ENCODE peak calls at places on chromosomes 1 and 21, in seven cellular contexts. N is colonic mucosa; H is cardiac muscle cell; F is mammary epithelial cell; R is SJSA1; X is CD8-positive, alpha-beta T cell; A is AG04450. Q is an unnamed sample.

GRCh38 chr1:116064616-116065015 is 46.6 kb upstream of the MAB21L3 start:
- DNase-seq in R (no peak), X (no peak), F (peak), H (peak), N (no peak), A (no peak), Q (no peak)

GRCh38 chr1:202687819-202688218 is 22.4 kb downstream of the SYT2 start:
- DNase-seq in R (no peak), F (no peak), N (no peak), X (no peak), A (no peak), H (no peak), Q (no peak)

GRCh38 chr1:6385673-6386191 is 7.8 kb downstream of the ACOT7 start:
- DNase-seq in N (peak), X (no peak), F (peak), R (peak), A (no peak), H (peak), Q (peak)

GRCh38 chr21:34936299-34936698 is 112.8 kb downstream of the RUNX1 start:
- DNase-seq in X (no peak), R (no peak), H (no peak), N (no peak), F (no peak), A (no peak), Q (no peak)

GRCh38 chr1:178341218-178341956 is 155.4 kb downstream of the CLEC20A start:
- DNase-seq in N (peak), H (peak), A (peak), R (peak), F (peak), X (no peak), Q (peak)

GRCh38 chr1:10606070-10606469 is 131.3 kb downstream of the PEX14 start:
- DNase-seq in R (no peak), N (no peak), A (no peak), F (no peak), H (no peak), X (no peak), Q (no peak)

GRCh38 chr21:38774152-38774551 is 31.6 kb upstream of the ETS2 start:
- DNase-seq in A (no peak), R (no peak), N (no peak), X (no peak), F (no peak), H (peak), Q (no peak)

GRCh38 chr1:65525297-65526048 is 105.0 kb downstream of the LEPR start:
- DNase-seq in N (no peak), F (no peak), H (peak), A (no peak), X (no peak), R (no peak), Q (no peak)

GRCh38 chr1:212062832-212063438 is 27.4 kb downstream of the DTL start:
- DNase-seq in N (no peak), X (no peak), H (peak), R (no peak), A (peak), F (peak), Q (no peak)

GRCh38 chr1:209207701-209208286 is 375.7 kb upstream of the CAMK1G start:
- DNase-seq in N (peak), A (peak), R (peak), X (no peak), H (peak), F (peak), Q (peak)

GRCh38 chr1:100250807-100251206 is 1.2 kb upstream of the DBT start:
- DNase-seq in A (no peak), N (no peak), F (no peak), H (no peak), X (no peak), R (no peak), Q (no peak)

GRCh38 chr1:23098463-23099170 is 70.0 kb downstream of the LUZP1 start:
- DNase-seq in X (peak), F (peak), A (peak), H (peak), N (peak), R (peak), Q (peak)

GRCh38 chr1:3852091-3852490 is 4.9 kb downstream of the CEP104 start:
- DNase-seq in H (no peak), N (no peak), R (no peak), F (no peak), A (no peak), X (no peak), Q (no peak)

GRCh38 chr21:42308161-42308913 is 6.9 kb downstream of the TFF3 start:
- DNase-seq in R (no peak), H (no peak), A (no peak), X (no peak), F (no peak), N (no peak), Q (no peak)

GRCh38 chr1:119544165-119544762 is 37.3 kb downstream of the HSD3B1 start:
- DNase-seq in F (no peak), X (no peak), N (no peak), H (peak), R (no peak), A (no peak), Q (no peak)

GRCh38 chr1:227934476-227935313 is 13.0 kb downstream of the WNT9A start:
- DNase-seq in X (peak), H (peak), R (no peak), N (no peak), F (peak), A (no peak), Q (no peak)

GRCh38 chr1:220928725-220929297 is 49.6 kb downstream of the HLX start:
- DNase-seq in A (no peak), R (no peak), N (no peak), F (no peak), H (no peak), X (no peak), Q (no peak)

GRCh38 chr1:11518016-11518670 is 39.2 kb downstream of the DISP3 start:
- DNase-seq in N (no peak), H (no peak), R (no peak), X (no peak), F (no peak), A (no peak), Q (no peak)

GRCh38 chr1:58460469-58460868 is 86.1 kb downstream of the OMA1 start:
- DNase-seq in F (peak), A (no peak), N (no peak), X (no peak), H (peak), R (no peak), Q (no peak)

GRCh38 chr21:41802684-41803083 is 35.8 kb upstream of the RIPK4 start:
- DNase-seq in H (peak), F (peak), X (no peak), A (no peak), N (peak), R (no peak), Q (no peak)

GRCh38 chr1:50415235-50416149 is 7.8 kb downstream of the DMRTA2 start:
- DNase-seq in A (no peak), X (no peak), H (no peak), F (no peak), N (no peak), R (no peak), Q (no peak)

GRCh38 chr1:209742409-209743144 is 13.3 kb upstream of the TRAF3IP3 start:
- DNase-seq in R (no peak), X (no peak), A (peak), H (peak), F (no peak), N (no peak), Q (no peak)

GRCh38 chr1:48001696-48002095 is 4.5 kb upstream of the TRABD2B start:
- DNase-seq in F (no peak), H (no peak), A (no peak), X (no peak), N (no peak), R (no peak), Q (no peak)

GRCh38 chr1:116570358-116571214 is at the start of gene CD58:
- DNase-seq in X (peak), H (peak), R (peak), A (no peak), F (peak), N (peak), Q (peak)

GRCh38 chr1:27031235-27032118 is 18.8 kb upstream of the TENT5B start:
- DNase-seq in F (peak), R (peak), A (peak), N (peak), X (no peak), H (peak), Q (peak)

DNA sequence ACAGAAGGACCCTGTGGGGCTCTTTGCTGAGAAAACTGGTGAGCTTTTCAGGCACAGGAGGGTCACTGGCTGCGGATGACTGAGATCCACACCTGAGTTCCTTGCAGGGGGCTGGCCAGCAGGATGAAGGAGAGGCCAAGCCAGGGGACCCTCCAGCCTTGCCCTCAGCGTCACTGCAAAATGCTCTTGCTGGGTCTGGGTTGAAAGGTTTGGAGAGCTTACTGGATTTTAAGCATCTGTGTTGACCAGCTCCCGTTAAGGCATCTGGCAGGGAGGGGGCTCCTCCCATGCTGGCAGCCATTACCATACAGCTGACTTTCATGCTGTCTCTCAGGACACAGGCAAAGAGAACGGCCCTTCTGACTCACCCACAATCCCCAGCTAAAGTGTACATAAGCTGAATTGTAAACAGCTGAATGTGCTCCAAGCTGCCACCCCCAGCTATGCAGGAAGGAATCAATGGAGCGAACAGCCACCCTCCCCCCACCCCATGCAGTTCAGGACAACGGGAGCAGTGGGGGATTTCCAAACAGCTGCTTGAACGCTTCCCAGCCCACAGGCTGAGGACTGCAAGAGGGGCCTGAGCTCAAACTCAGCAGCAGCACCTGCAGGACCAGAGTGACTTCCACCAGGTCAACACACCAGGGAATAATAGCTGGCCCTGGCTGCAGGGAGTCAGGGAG is 21.3 kb upstream of the A3GALT2 start:
- DNase-seq in X (no peak), N (peak), H (peak), F (peak), A (peak), R (peak), Q (peak)
- H3K27ac ChIP-seq in X (no peak), N (peak), H (peak), F (peak), A (peak), R (peak), Q (peak)

GRCh38 chr1:9165396-9165795 is 36.5 kb upstream of the GPR157 start:
- DNase-seq in X (no peak), F (no peak), H (no peak), A (no peak), R (no peak), N (no peak), Q (no peak)

GRCh38 chr1:9166289-9167235 is 37.7 kb upstream of the GPR157 start:
- DNase-seq in F (no peak), X (no peak), H (peak), R (no peak), A (no peak), N (no peak), Q (no peak)

GRCh38 chr1:9167638-9168037 is 38.7 kb upstream of the GPR157 start:
- DNase-seq in F (no peak), A (no peak), H (no peak), R (no peak), N (no peak), X (no peak), Q (no peak)

GRCh38 chr1:9164537-9164910 is 35.6 kb upstream of the GPR157 start:
- DNase-seq in H (no peak), F (no peak), A (no peak), R (no peak), N (no peak), X (no peak), Q (no peak)

GRCh38 chr1:9164919-9165318 is 36.0 kb upstream of the GPR157 start:
- DNase-seq in N (no peak), A (no peak), H (no peak), F (no peak), R (no peak), X (no peak), Q (no peak)
- H3K27ac ChIP-seq in N (no peak), A (peak), H (peak), F (no peak), R (peak), X (no peak), Q (no peak)

GRCh38 chr1:154420961-154421924 is 16.1 kb downstream of the IL6R start:
- DNase-seq in A (no peak), X (no peak), N (no peak), H (no peak), F (no peak), R (no peak), Q (no peak)

GRCh38 chr1:154425172-154425571 is 20.0 kb downstream of the IL6R start:
- DNase-seq in R (peak), N (no peak), H (peak), F (no peak), X (no peak), A (no peak), Q (no peak)

GRCh38 chr1:154423303-154423987 is 18.3 kb downstream of the IL6R start:
- DNase-seq in F (peak), X (no peak), N (no peak), H (peak), R (no peak), A (no peak), Q (no peak)

GRCh38 chr1:154422521-154422920 is 17.4 kb downstream of the IL6R start:
- DNase-seq in N (no peak), A (no peak), R (no peak), H (no peak), X (no peak), F (peak), Q (no peak)

DNA sequence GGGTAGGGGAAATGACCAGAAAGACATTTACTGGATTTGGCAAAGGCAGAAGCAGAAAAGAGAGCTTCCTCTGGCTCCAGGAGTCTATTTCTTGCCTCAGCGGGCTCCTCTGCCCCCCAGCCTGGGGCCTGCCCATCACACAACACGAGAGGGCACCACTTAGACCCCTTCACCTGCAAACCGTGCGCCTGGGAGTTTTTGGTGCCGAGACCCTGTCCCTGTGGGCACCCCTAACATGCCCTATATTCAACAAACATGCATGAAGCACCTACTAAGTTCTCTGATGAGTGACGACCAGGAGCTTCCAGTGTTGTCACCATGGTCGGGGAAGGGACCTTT is 18.8 kb downstream of the IL6R start:
- DNase-seq in H (no peak), F (no peak), A (no peak), R (no peak), N (no peak), X (no peak), Q (no peak)
- H3K27ac ChIP-seq in H (no peak), F (no peak), A (no peak), R (peak), N (peak), X (no peak), Q (no peak)

DNA sequence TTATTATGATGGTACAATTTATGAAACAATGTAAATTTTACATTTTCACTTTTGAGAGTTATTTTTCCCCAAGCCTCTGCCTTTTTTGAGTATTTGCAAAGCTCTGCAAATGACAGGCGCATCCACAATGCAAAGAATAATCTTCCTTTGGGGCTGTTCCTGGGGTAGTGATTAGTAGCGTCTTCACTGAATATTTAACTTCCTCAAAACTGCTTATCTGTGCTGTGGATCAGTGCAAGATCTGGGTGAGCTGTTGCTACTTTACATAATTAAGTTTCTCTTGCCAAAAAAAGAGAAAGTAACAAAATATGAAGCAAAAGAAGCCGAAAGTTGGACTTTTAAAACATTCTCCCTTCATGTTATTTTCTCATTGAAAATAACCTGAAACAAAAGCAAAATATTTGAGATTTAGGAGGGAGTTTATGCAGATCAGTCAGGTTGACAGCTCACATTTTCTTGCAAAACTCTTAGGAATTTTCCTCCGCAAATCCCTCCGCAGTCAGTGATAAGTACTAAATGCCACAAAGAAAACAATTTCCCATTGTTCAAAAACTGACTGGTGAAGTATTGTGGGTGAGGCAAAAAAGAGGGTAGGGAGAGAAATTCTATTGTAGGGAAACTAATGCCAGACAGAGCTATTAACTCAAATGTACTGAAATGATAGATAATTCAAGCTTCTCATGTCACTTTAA is 276.4 kb upstream of the B3GALT2 start:
- DNase-seq in F (peak), H (peak), R (no peak), N (no peak), X (no peak), A (no peak), Q (no peak)
- H3K27ac ChIP-seq in F (no peak), H (no peak), R (no peak), N (no peak), X (no peak), A (no peak), Q (no peak)

GRCh38 chr1:35850051-35850450 is 33.0 kb upstream of the AGO1 start:
- DNase-seq in X (no peak), F (no peak), N (no peak), A (no peak), R (no peak), H (no peak), Q (no peak)
- H3K27ac ChIP-seq in X (no peak), F (no peak), N (no peak), A (no peak), R (no peak), H (no peak), Q (no peak)

GRCh38 chr1:67780637-67781036 is 52.6 kb downstream of the GNG12 start:
- DNase-seq in F (no peak), H (peak), R (no peak), N (no peak), X (no peak), A (no peak), Q (peak)
- H3K27ac ChIP-seq in F (no peak), H (no peak), R (no peak), N (no peak), X (no peak), A (no peak), Q (no peak)